ENCODE peak calls at places on chromosome 7, in nine cellular contexts. G is H1, B is stomach, P is suprapubic skin, U is A549, X is tibial nerve, Q is transverse colon, R is ovary, E is HepG2. A is an unnamed sample.

GRCh38 chr7:6250364-6250833 is 22.0 kb downstream of the CYTH3 start:
- DNase-seq in E (no peak), G (no peak), P (no peak), U (no peak), X (no peak), B (no peak), Q (no peak), R (no peak), A (no peak)

GRCh38 chr7:115476666-115477065 is 553.9 kb downstream of the TFEC start:
- DNase-seq in G (no peak), B (no peak), E (no peak), Q (no peak), X (no peak), R (no peak), U (no peak), P (no peak), A (no peak)

GRCh38 chr7:142873281-142873784 is 12.2 kb downstream of the TRPV6 start:
- DNase-seq in Q (no peak), P (no peak), U (peak; percentile 33), R (no peak), E (no peak), G (no peak), X (no peak), B (peak; percentile 50), A (no peak)

GRCh38 chr7:109901916-109902315 is 1189.0 kb upstream of the LRRN3 start:
- DNase-seq in P (no peak), E (no peak), B (no peak), X (no peak), R (no peak), U (no peak), G (no peak), Q (no peak), A (no peak)

GRCh38 chr7:85160223-85160622 is 26.6 kb downstream of the SEMA3D start:
- DNase-seq in P (no peak), X (no peak), U (no peak), B (no peak), G (no peak), Q (no peak), E (no peak), R (no peak), A (no peak)

GRCh38 chr7:91264924-91265681 is 870 bp downstream of the FZD1 start:
- DNase-seq in Q (peak; percentile 59), U (peak; percentile 65), B (peak; percentile 61), G (no peak), E (no peak), P (peak; percentile 76), X (peak; percentile 17), R (peak; percentile 60), A (peak; percentile 77)

GRCh38 chr7:6227294-6227846 is 45.1 kb downstream of the CYTH3 start:
- DNase-seq in R (peak; percentile 25), G (no peak), U (no peak), X (no peak), Q (no peak), P (no peak), B (no peak), E (no peak), A (no peak)

GRCh38 chr7:151310578-151310977 is 31.0 kb upstream of the NUB1 start:
- DNase-seq in P (no peak), G (no peak), B (no peak), Q (no peak), R (no peak), U (peak; percentile 46), E (peak; percentile 62), X (no peak), A (no peak)

GRCh38 chr7:95045236-95045923 is 138.0 kb downstream of the PPP1R9A start:
- DNase-seq in G (peak; percentile 29), Q (peak; percentile 16), B (no peak), X (no peak), E (peak; percentile 57), R (no peak), U (peak; percentile 50), P (no peak), A (no peak)
- TF ChIP-seq EP300 in G (no peak), Q (no peak), B (no peak), X (no peak), E (no peak), R (no peak), U (no peak), P (no peak), A (no peak)

GRCh38 chr7:155262010-155262409 is 35.7 kb upstream of the INSIG1 start:
- DNase-seq in B (no peak), P (no peak), E (no peak), R (no peak), Q (no peak), G (no peak), U (no peak), X (no peak), A (no peak)

GRCh38 chr7:155263522-155264197 is 34.0 kb upstream of the INSIG1 start:
- DNase-seq in E (no peak), X (no peak), Q (no peak), U (no peak), B (no peak), G (no peak), R (no peak), P (no peak), A (no peak)

GRCh38 chr7:155265144-155265543 is 32.5 kb upstream of the INSIG1 start:
- DNase-seq in G (no peak), U (no peak), Q (no peak), R (no peak), P (no peak), E (no peak), X (no peak), B (no peak), A (no peak)

GRCh38 chr7:155261031-155261985 is 36.4 kb upstream of the INSIG1 start:
- DNase-seq in X (no peak), Q (no peak), B (no peak), G (no peak), U (no peak), E (no peak), P (no peak), R (no peak), A (no peak)

DNA sequence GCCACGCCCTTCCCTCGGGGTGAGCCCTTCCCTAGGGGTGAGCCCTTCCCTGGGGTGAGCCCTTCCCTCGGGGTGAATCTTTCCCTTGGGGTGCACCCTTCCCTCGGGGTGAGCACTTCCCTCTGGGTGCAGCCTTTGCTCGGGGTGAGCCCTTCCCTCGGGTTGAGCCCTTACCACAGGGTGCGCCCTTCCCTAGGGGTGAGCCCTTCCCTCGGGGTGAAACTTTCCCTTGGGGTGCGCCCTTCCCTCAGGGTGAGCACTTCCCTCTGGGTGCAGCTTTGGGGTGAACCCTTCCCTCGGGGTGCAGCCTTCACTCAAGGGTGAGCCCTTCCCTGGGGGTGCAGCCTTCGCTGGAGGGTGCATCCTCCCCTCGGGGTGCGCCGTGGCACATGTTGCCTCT is 34.6 kb upstream of the INSIG1 start:
- DNase-seq in B (no peak), Q (no peak), G (no peak), X (no peak), U (no peak), E (no peak), R (no peak), P (no peak), A (no peak)
- H3K27ac ChIP-seq in B (no peak overlapping the region), Q (no peak overlapping the region), G (no peak overlapping the region), X (no peak overlapping the region), U (no peak overlapping the region), E (no peak overlapping the region), R (no peak overlapping the region), P (no peak overlapping the region), A (no peak overlapping the region)

GRCh38 chr7:31327071-31327470 is 13.5 kb downstream of the NEUROD6 start:
- DNase-seq in R (no peak), E (no peak), P (no peak), G (no peak), X (no peak), B (no peak), U (no peak), Q (no peak), A (no peak)
- TF ChIP-seq EP300 in R (no peak), E (no peak), P (no peak), G (no peak), X (no peak), B (no peak), U (no peak), Q (no peak), A (no peak)

GRCh38 chr7:139394553-139394952 is 34.9 kb downstream of the LUC7L2 start:
- DNase-seq in U (no peak), B (no peak), P (no peak), G (no peak), Q (no peak), E (no peak), X (no peak), R (no peak), A (no peak)
- H3K27ac ChIP-seq in U (no peak overlapping the region), B (no peak overlapping the region), P (no peak overlapping the region), G (no peak overlapping the region), Q (no peak overlapping the region), E (no peak overlapping the region), X (no peak overlapping the region), R (no peak overlapping the region), A (no peak overlapping the region)

GRCh38 chr7:158365332-158365731 is 222.3 kb downstream of the PTPRN2 start:
- DNase-seq in G (no peak), E (no peak), X (no peak), B (no peak), P (peak; percentile 8), U (no peak), R (no peak), Q (no peak), A (peak; percentile 4)

GRCh38 chr7:158368449-158368848 is 219.2 kb downstream of the PTPRN2 start:
- DNase-seq in U (no peak), Q (no peak), E (no peak), R (no peak), P (peak; percentile 52), G (no peak), B (no peak), X (no peak), A (peak; percentile 14)

GRCh38 chr7:158367634-158367982 is 220.0 kb downstream of the PTPRN2 start:
- DNase-seq in R (no peak), G (no peak), U (no peak), E (no peak), B (no peak), P (no peak), Q (no peak), X (no peak), A (no peak)

GRCh38 chr7:158366346-158366745 is 221.3 kb downstream of the PTPRN2 start:
- DNase-seq in X (no peak), U (no peak), E (no peak), Q (no peak), P (peak; percentile 15), R (no peak), B (no peak), G (no peak), A (peak; percentile 34)

DNA sequence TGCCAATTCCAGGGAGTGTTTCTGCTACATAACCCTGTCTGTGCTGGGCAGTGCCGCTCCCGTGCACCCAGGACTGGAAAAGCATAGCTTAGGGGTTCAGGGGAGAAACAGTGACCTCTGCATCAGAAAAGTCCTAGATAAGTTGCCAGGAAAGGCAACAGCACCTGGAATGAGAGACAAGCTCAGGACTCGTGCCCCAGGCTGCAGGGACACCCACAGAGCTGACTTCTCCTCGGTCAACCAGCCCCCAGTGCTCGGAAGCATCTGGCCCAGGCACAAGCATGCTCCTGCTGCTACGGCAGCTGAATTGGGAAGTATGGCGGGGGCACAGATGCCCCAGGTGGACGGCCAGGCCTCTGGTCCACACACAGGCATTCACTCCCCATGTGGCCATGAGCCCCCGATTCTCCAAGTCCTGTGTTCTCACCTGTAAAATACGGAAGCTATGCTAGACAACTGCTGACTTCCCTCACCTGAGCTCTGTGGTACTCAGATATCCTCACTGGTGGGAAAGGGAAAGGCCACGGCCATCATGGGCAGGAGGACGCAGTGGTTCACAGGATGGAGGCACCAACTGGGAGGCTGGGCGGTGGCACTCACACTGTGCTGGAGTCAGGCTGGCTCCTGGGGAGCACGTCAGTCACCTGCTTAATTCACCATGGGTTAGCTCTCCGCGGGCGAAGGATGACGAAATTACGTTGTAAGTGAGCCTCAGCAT is 220.5 kb downstream of the PTPRN2 start:
- DNase-seq in P (peak; percentile 31), Q (no peak), X (no peak), U (no peak), R (no peak), E (no peak), B (no peak), G (no peak), A (peak; percentile 36)
- TF ChIP-seq EP300 in P (no peak), Q (no peak), X (no peak), U (no peak), R (no peak), E (no peak), B (no peak), G (no peak), A (no peak)

A was measured in sigmoid colon.